ENCODE peak calls at places on chromosomes 7 and 10, in nine cellular contexts. One of them, this sample, is unnamed.

GRCh38 chr7:2018786-2019692 is 213.7 kb downstream of the MAD1L1 start:
- DNase-seq in NCI-H510A: no peak
- DNase-seq in HL-60: peak; percentile 70
- DNase-seq in A673: peak; percentile 67
- DNase-seq in GM13976: peak; percentile 65
- DNase-seq in M059J: peak; percentile 15
- DNase-seq in NB4: peak; percentile 98
- DNase-seq in stimulated activated CD4-positive, alpha-beta T cell treated with anti-CD3 and anti-CD28 coated beads, Interleukin-1b, Interleukin-23, amount 100 ng/mL, for 1 hour: no peak
- DNase-seq in fibroblast of lung: peak; percentile 80
- DNase-seq in this sample: peak; percentile 54

GRCh38 chr7:121323515-121323914 is 5.3 kb upstream of the WNT16 start:
- DNase-seq in stimulated activated CD4-positive, alpha-beta T cell treated with anti-CD3 and anti-CD28 coated beads, Interleukin-1b, Interleukin-23, amount 100 ng/mL, for 1 hour: no peak
- DNase-seq in A673: no peak
- DNase-seq in M059J: peak; percentile 40
- DNase-seq in HL-60: no peak
- DNase-seq in NCI-H510A: no peak
- DNase-seq in fibroblast of lung: no peak
- DNase-seq in GM13976: no peak
- DNase-seq in NB4: no peak
- DNase-seq in this sample: no peak

GRCh38 chr10:102422586-102423129 is 2.0 kb downstream of the FBXL15 start:
- DNase-seq in NCI-H510A: peak; percentile 53
- DNase-seq in A673: peak; percentile 61
- DNase-seq in fibroblast of lung: peak; percentile 62
- DNase-seq in NB4: peak; percentile 89
- DNase-seq in GM13976: peak; percentile 79
- DNase-seq in stimulated activated CD4-positive, alpha-beta T cell treated with anti-CD3 and anti-CD28 coated beads, Interleukin-1b, Interleukin-23, amount 100 ng/mL, for 1 hour: no peak
- DNase-seq in M059J: no peak
- DNase-seq in HL-60: peak; percentile 73
- DNase-seq in this sample: peak; percentile 45

GRCh38 chr7:156151082-156151481 is 338.8 kb upstream of the SHH start:
- DNase-seq in NCI-H510A: no peak
- DNase-seq in stimulated activated CD4-positive, alpha-beta T cell treated with anti-CD3 and anti-CD28 coated beads, Interleukin-1b, Interleukin-23, amount 100 ng/mL, for 1 hour: no peak
- DNase-seq in M059J: no peak
- DNase-seq in fibroblast of lung: no peak
- DNase-seq in HL-60: no peak
- DNase-seq in NB4: no peak
- DNase-seq in GM13976: no peak
- DNase-seq in A673: no peak
- DNase-seq in this sample: no peak

GRCh38 chr7:134562136-134562535 is 13.2 kb downstream of the AKR1B15 start:
- DNase-seq in stimulated activated CD4-positive, alpha-beta T cell treated with anti-CD3 and anti-CD28 coated beads, Interleukin-1b, Interleukin-23, amount 100 ng/mL, for 1 hour: no peak
- DNase-seq in GM13976: no peak
- DNase-seq in NCI-H510A: no peak
- DNase-seq in HL-60: no peak
- DNase-seq in NB4: no peak
- DNase-seq in A673: no peak
- DNase-seq in M059J: peak; percentile 98
- DNase-seq in fibroblast of lung: peak; percentile 88
- DNase-seq in this sample: peak; percentile 11

GRCh38 chr10:132065491-132066105 is at the start of gene JAKMIP3:
- DNase-seq in fibroblast of lung: peak; percentile 90
- DNase-seq in stimulated activated CD4-positive, alpha-beta T cell treated with anti-CD3 and anti-CD28 coated beads, Interleukin-1b, Interleukin-23, amount 100 ng/mL, for 1 hour: no peak
- DNase-seq in HL-60: no peak
- DNase-seq in M059J: peak; percentile 89
- DNase-seq in A673: peak; percentile 76
- DNase-seq in NCI-H510A: no peak
- DNase-seq in NB4: no peak
- DNase-seq in GM13976: no peak
- DNase-seq in this sample: peak; percentile 93

GRCh38 chr10:121611431-121612159 is 13.4 kb upstream of the FGFR2 start:
- DNase-seq in M059J: no peak
- DNase-seq in NCI-H510A: no peak
- DNase-seq in NB4: no peak
- DNase-seq in A673: no peak
- DNase-seq in HL-60: no peak
- DNase-seq in fibroblast of lung: no peak
- DNase-seq in GM13976: no peak
- DNase-seq in stimulated activated CD4-positive, alpha-beta T cell treated with anti-CD3 and anti-CD28 coated beads, Interleukin-1b, Interleukin-23, amount 100 ng/mL, for 1 hour: no peak
- DNase-seq in this sample: no peak

GRCh38 chr10:105827133-105827532 is 1186.0 kb downstream of the SORCS3 start:
- DNase-seq in NB4: peak; percentile 8
- DNase-seq in HL-60: no peak
- DNase-seq in GM13976: no peak
- DNase-seq in M059J: no peak
- DNase-seq in fibroblast of lung: no peak
- DNase-seq in NCI-H510A: no peak
- DNase-seq in stimulated activated CD4-positive, alpha-beta T cell treated with anti-CD3 and anti-CD28 coated beads, Interleukin-1b, Interleukin-23, amount 100 ng/mL, for 1 hour: no peak
- DNase-seq in A673: no peak
- DNase-seq in this sample: no peak

GRCh38 chr10:88115968-88116367 is 252.5 kb downstream of the PTEN start:
- DNase-seq in stimulated activated CD4-positive, alpha-beta T cell treated with anti-CD3 and anti-CD28 coated beads, Interleukin-1b, Interleukin-23, amount 100 ng/mL, for 1 hour: no peak
- DNase-seq in HL-60: no peak
- DNase-seq in GM13976: no peak
- DNase-seq in M059J: peak; percentile 86
- DNase-seq in fibroblast of lung: peak; percentile 77
- DNase-seq in A673: no peak
- DNase-seq in NB4: no peak
- DNase-seq in NCI-H510A: no peak
- DNase-seq in this sample: no peak

GRCh38 chr10:97830064-97830463 is 19.6 kb upstream of the GOLGA7B start:
- DNase-seq in M059J: no peak
- DNase-seq in A673: no peak
- DNase-seq in stimulated activated CD4-positive, alpha-beta T cell treated with anti-CD3 and anti-CD28 coated beads, Interleukin-1b, Interleukin-23, amount 100 ng/mL, for 1 hour: no peak
- DNase-seq in fibroblast of lung: no peak
- DNase-seq in NB4: no peak
- DNase-seq in HL-60: no peak
- DNase-seq in NCI-H510A: peak; percentile 79
- DNase-seq in GM13976: no peak
- DNase-seq in this sample: no peak

GRCh38 chr10:63268139-63268797 is 135.1 kb downstream of the NRBF2 start:
- DNase-seq in GM13976: no peak
- DNase-seq in stimulated activated CD4-positive, alpha-beta T cell treated with anti-CD3 and anti-CD28 coated beads, Interleukin-1b, Interleukin-23, amount 100 ng/mL, for 1 hour: no peak
- DNase-seq in HL-60: no peak
- DNase-seq in fibroblast of lung: peak; percentile 41
- DNase-seq in NB4: peak; percentile 45
- DNase-seq in NCI-H510A: no peak
- DNase-seq in M059J: peak; percentile 60
- DNase-seq in A673: peak; percentile 43
- DNase-seq in this sample: no peak

This sample was measured in brain microvascular endothelial cell.